ENCODE peak calls at places on chromosomes 5 and 9, in ten cellular contexts. One of them, this sample, is unnamed.

GRCh38 chr9:115972362-115972761 is 181.2 kb upstream of the PAPPA start:
- DNase-seq in ovary: no peak
- DNase-seq in thyroid gland: no peak
- DNase-seq in neural progenitor cell: no peak
- DNase-seq in psoas muscle: no peak
- DNase-seq in spleen: no peak
- DNase-seq in tibial nerve: no peak
- DNase-seq in uterus: no peak
- DNase-seq in BE2C: no peak
- DNase-seq in heart right ventricle: no peak
- DNase-seq in this sample: no peak

GRCh38 chr5:97377582-97377981 is 194.5 kb upstream of the RIOK2 start:
- DNase-seq in neural progenitor cell: no peak
- DNase-seq in heart right ventricle: no peak
- DNase-seq in tibial nerve: no peak
- DNase-seq in BE2C: no peak
- DNase-seq in thyroid gland: no peak
- DNase-seq in uterus: no peak
- DNase-seq in psoas muscle: no peak
- DNase-seq in ovary: no peak
- DNase-seq in spleen: no peak
- DNase-seq in this sample: no peak

GRCh38 chr9:86685556-86685955 is 261.8 kb downstream of the GAS1 start:
- DNase-seq in ovary: no peak
- DNase-seq in spleen: no peak
- DNase-seq in uterus: no peak
- DNase-seq in psoas muscle: no peak
- DNase-seq in neural progenitor cell: no peak
- DNase-seq in thyroid gland: no peak
- DNase-seq in heart right ventricle: no peak
- DNase-seq in BE2C: no peak
- DNase-seq in tibial nerve: no peak
- DNase-seq in this sample: no peak

GRCh38 chr9:95793924-95794828 is 81.3 kb upstream of the ERCC6L2 start:
- DNase-seq in psoas muscle: no peak
- DNase-seq in BE2C: no peak
- DNase-seq in tibial nerve: peak
- DNase-seq in thyroid gland: no peak
- DNase-seq in neural progenitor cell: no peak
- DNase-seq in spleen: no peak
- DNase-seq in uterus: no peak
- DNase-seq in ovary: no peak
- DNase-seq in heart right ventricle: peak
- DNase-seq in this sample: no peak

GRCh38 chr5:78509884-78510769 is 138.4 kb downstream of the LHFPL2 start:
- DNase-seq in tibial nerve: no peak
- DNase-seq in uterus: peak
- DNase-seq in neural progenitor cell: peak
- DNase-seq in spleen: peak
- DNase-seq in BE2C: peak
- DNase-seq in heart right ventricle: peak
- DNase-seq in thyroid gland: peak
- DNase-seq in psoas muscle: peak
- DNase-seq in ovary: peak
- DNase-seq in this sample: peak

GRCh38 chr5:73170522-73170921 is 2.5 kb upstream of the TMEM174 start:
- DNase-seq in psoas muscle: no peak
- DNase-seq in spleen: no peak
- DNase-seq in neural progenitor cell: peak
- DNase-seq in ovary: no peak
- DNase-seq in BE2C: peak
- DNase-seq in uterus: no peak
- DNase-seq in thyroid gland: no peak
- DNase-seq in tibial nerve: no peak
- DNase-seq in heart right ventricle: no peak
- DNase-seq in this sample: no peak

GRCh38 chr5:8842906-8843590 is 702.8 kb downstream of the SEMA5A start:
- DNase-seq in thyroid gland: no peak
- DNase-seq in uterus: no peak
- DNase-seq in BE2C: no peak
- DNase-seq in ovary: no peak
- DNase-seq in spleen: no peak
- DNase-seq in heart right ventricle: no peak
- DNase-seq in neural progenitor cell: peak
- DNase-seq in tibial nerve: peak
- DNase-seq in psoas muscle: no peak
- DNase-seq in this sample: no peak

GRCh38 chr5:14397717-14398116 is 183.9 kb upstream of the OTULINL start:
- DNase-seq in tibial nerve: no peak
- DNase-seq in BE2C: no peak
- DNase-seq in psoas muscle: no peak
- DNase-seq in heart right ventricle: no peak
- DNase-seq in thyroid gland: peak
- DNase-seq in neural progenitor cell: no peak
- DNase-seq in uterus: peak
- DNase-seq in spleen: no peak
- DNase-seq in ovary: no peak
- DNase-seq in this sample: no peak

GRCh38 chr9:114072181-114073140 is 5.6 kb downstream of the AMBP start:
- DNase-seq in tibial nerve: peak
- DNase-seq in psoas muscle: peak
- DNase-seq in ovary: peak
- DNase-seq in thyroid gland: peak
- DNase-seq in BE2C: no peak
- DNase-seq in uterus: peak
- DNase-seq in heart right ventricle: peak
- DNase-seq in neural progenitor cell: peak
- DNase-seq in spleen: peak
- DNase-seq in this sample: peak

GRCh38 chr5:109083937-109084336 is 325.8 kb downstream of the PJA2 start:
- DNase-seq in tibial nerve: no peak
- DNase-seq in neural progenitor cell: no peak
- DNase-seq in spleen: no peak
- DNase-seq in heart right ventricle: no peak
- DNase-seq in ovary: no peak
- DNase-seq in thyroid gland: no peak
- DNase-seq in uterus: no peak
- DNase-seq in psoas muscle: no peak
- DNase-seq in BE2C: no peak
- DNase-seq in this sample: no peak

GRCh38 chr5:134435525-134435924 is 23.8 kb upstream of the CDKN2AIPNL start:
- DNase-seq in psoas muscle: peak
- DNase-seq in neural progenitor cell: no peak
- DNase-seq in thyroid gland: no peak
- DNase-seq in ovary: no peak
- DNase-seq in BE2C: no peak
- DNase-seq in tibial nerve: no peak
- DNase-seq in heart right ventricle: no peak
- DNase-seq in uterus: no peak
- DNase-seq in spleen: peak
- DNase-seq in this sample: no peak

GRCh38 chr5:108093186-108093585 is 288.7 kb downstream of the FBXL17 start:
- DNase-seq in thyroid gland: no peak
- DNase-seq in neural progenitor cell: peak
- DNase-seq in BE2C: no peak
- DNase-seq in psoas muscle: no peak
- DNase-seq in tibial nerve: no peak
- DNase-seq in uterus: no peak
- DNase-seq in heart right ventricle: no peak
- DNase-seq in ovary: no peak
- DNase-seq in spleen: no peak
- DNase-seq in this sample: no peak

GRCh38 chr5:39948867-39949468 is 524.2 kb upstream of the DAB2 start:
- DNase-seq in heart right ventricle: peak
- DNase-seq in psoas muscle: no peak
- DNase-seq in neural progenitor cell: peak
- DNase-seq in spleen: no peak
- DNase-seq in thyroid gland: peak
- DNase-seq in uterus: peak
- DNase-seq in tibial nerve: peak
- DNase-seq in BE2C: peak
- DNase-seq in ovary: no peak
- DNase-seq in this sample: peak

GRCh38 chr5:167614294-167615104 is 676.9 kb upstream of the WWC1 start:
- DNase-seq in psoas muscle: no peak
- DNase-seq in thyroid gland: no peak
- DNase-seq in ovary: no peak
- DNase-seq in uterus: no peak
- DNase-seq in heart right ventricle: no peak
- DNase-seq in spleen: no peak
- DNase-seq in BE2C: no peak
- DNase-seq in neural progenitor cell: no peak
- DNase-seq in tibial nerve: no peak
- DNase-seq in this sample: no peak

GRCh38 chr5:69238760-69239251 is 4.1 kb downstream of the CDK7 start:
- DNase-seq in tibial nerve: no peak
- DNase-seq in ovary: no peak
- DNase-seq in neural progenitor cell: no peak
- DNase-seq in uterus: no peak
- DNase-seq in thyroid gland: no peak
- DNase-seq in spleen: no peak
- DNase-seq in BE2C: no peak
- DNase-seq in heart right ventricle: no peak
- DNase-seq in psoas muscle: no peak
- DNase-seq in this sample: no peak

GRCh38 chr9:92736816-92737606 is 27.6 kb downstream of the BICD2 start:
- DNase-seq in tibial nerve: no peak
- DNase-seq in spleen: peak
- DNase-seq in psoas muscle: no peak
- DNase-seq in neural progenitor cell: no peak
- DNase-seq in BE2C: no peak
- DNase-seq in uterus: no peak
- DNase-seq in ovary: no peak
- DNase-seq in thyroid gland: no peak
- DNase-seq in heart right ventricle: no peak
- DNase-seq in this sample: peak

GRCh38 chr9:70257512-70257911 is 1.3 kb upstream of the SMC5 start:
- DNase-seq in ovary: no peak
- DNase-seq in BE2C: no peak
- DNase-seq in psoas muscle: no peak
- DNase-seq in neural progenitor cell: no peak
- DNase-seq in heart right ventricle: no peak
- DNase-seq in uterus: no peak
- DNase-seq in spleen: no peak
- DNase-seq in thyroid gland: no peak
- DNase-seq in tibial nerve: no peak
- DNase-seq in this sample: no peak
- H3K4me3 ChIP-seq in ovary: peak
- H3K4me3 ChIP-seq in BE2C: no peak
- H3K4me3 ChIP-seq in psoas muscle: peak
- H3K4me3 ChIP-seq in neural progenitor cell: no peak
- H3K4me3 ChIP-seq in heart right ventricle: peak
- H3K4me3 ChIP-seq in uterus: peak
- H3K4me3 ChIP-seq in spleen: no peak
- H3K4me3 ChIP-seq in thyroid gland: no peak
- H3K4me3 ChIP-seq in tibial nerve: peak
- H3K4me3 ChIP-seq in this sample: no peak

DNA sequence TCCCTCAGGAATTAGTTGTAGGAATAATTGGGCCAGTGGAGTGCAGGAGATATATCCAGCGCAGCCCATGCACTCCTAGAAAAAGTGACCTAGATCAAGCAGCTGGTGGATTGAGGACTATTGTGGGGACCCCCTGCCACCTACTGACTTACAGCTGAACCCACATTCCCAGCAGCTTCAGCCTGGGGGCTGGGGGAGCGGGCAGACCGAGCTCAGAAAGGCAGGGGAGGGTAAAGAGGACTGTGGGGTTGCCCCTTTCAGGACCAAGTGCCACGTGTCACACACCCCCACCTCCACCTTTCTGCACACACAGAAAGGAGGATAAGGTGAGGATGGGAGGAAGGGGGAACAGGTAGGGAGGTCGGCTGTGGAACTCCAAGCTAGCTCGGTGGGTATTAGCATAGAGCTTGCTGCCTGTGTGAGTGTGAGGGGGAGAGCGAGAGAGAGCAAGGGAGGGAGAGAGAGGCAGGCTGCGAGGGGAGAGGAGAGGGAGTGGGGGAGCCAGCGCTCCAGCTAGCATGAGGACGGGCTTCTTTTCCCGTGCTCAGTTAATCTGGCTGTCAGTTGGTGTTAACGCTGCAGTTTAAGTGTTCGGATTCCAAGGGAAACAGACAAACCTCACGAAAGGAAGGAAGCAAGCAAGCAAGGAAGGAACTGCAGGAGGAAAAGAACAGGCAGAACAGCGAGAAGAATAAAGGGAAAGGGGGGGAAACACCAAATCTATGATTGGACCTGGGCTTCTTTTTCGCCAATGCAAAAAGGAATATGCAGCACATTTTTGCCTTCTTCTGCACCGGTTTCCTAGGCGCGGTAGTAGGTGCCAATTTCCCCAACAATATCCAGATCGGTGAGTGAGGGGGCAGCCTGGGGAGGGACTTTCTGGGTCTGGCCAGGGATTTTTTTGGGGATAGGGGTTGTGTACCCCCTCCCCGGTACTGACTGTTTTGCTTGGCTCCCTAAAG is at the start of gene GRIA1:
- DNase-seq in thyroid gland: no peak
- DNase-seq in ovary: no peak
- DNase-seq in neural progenitor cell: peak
- DNase-seq in spleen: no peak
- DNase-seq in heart right ventricle: no peak
- DNase-seq in tibial nerve: no peak
- DNase-seq in psoas muscle: no peak
- DNase-seq in BE2C: no peak
- DNase-seq in uterus: no peak
- DNase-seq in this sample: no peak
- TF ChIP-seq CTCF in thyroid gland: no peak
- TF ChIP-seq CTCF in ovary: no peak
- TF ChIP-seq CTCF in neural progenitor cell: peak
- TF ChIP-seq CTCF in spleen: no peak
- TF ChIP-seq CTCF in heart right ventricle: no peak
- TF ChIP-seq CTCF in tibial nerve: no peak
- TF ChIP-seq CTCF in psoas muscle: no peak
- TF ChIP-seq CTCF in BE2C: no peak
- TF ChIP-seq CTCF in uterus: no peak
- TF ChIP-seq CTCF in this sample: no peak

DNA sequence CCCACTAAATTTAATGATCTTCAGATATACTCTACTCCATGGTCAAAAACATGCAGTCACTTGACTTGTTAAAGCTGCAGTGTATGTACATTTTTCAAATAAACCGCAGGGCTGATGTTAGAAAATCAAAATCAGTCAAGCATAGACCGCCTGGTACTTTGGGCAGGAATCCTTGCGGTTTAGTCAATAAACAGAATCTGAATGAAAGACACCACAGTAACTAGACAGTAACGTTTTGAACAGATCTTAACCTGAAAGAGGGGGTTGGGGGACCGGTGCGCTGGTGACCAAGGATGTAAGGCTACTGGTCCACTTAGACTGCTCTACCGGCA is 188.8 kb downstream of the BNC2 start:
- DNase-seq in spleen: no peak
- DNase-seq in heart right ventricle: no peak
- DNase-seq in thyroid gland: peak
- DNase-seq in BE2C: no peak
- DNase-seq in tibial nerve: no peak
- DNase-seq in uterus: no peak
- DNase-seq in ovary: no peak
- DNase-seq in neural progenitor cell: no peak
- DNase-seq in psoas muscle: no peak
- DNase-seq in this sample: no peak
- H3K4me3 ChIP-seq in spleen: no peak
- H3K4me3 ChIP-seq in heart right ventricle: no peak
- H3K4me3 ChIP-seq in thyroid gland: no peak
- H3K4me3 ChIP-seq in BE2C: no peak
- H3K4me3 ChIP-seq in tibial nerve: no peak
- H3K4me3 ChIP-seq in uterus: no peak
- H3K4me3 ChIP-seq in ovary: no peak
- H3K4me3 ChIP-seq in neural progenitor cell: no peak
- H3K4me3 ChIP-seq in psoas muscle: no peak
- H3K4me3 ChIP-seq in this sample: no peak

GRCh38 chr9:118302721-118303120 is 598.5 kb downstream of the TLR4 start:
- DNase-seq in ovary: no peak
- DNase-seq in psoas muscle: no peak
- DNase-seq in BE2C: no peak
- DNase-seq in heart right ventricle: no peak
- DNase-seq in neural progenitor cell: no peak
- DNase-seq in spleen: no peak
- DNase-seq in thyroid gland: no peak
- DNase-seq in uterus: no peak
- DNase-seq in tibial nerve: no peak
- DNase-seq in this sample: no peak
- TF ChIP-seq CTCF in ovary: no peak
- TF ChIP-seq CTCF in psoas muscle: no peak
- TF ChIP-seq CTCF in BE2C: no peak
- TF ChIP-seq CTCF in heart right ventricle: no peak
- TF ChIP-seq CTCF in neural progenitor cell: no peak
- TF ChIP-seq CTCF in spleen: no peak
- TF ChIP-seq CTCF in thyroid gland: no peak
- TF ChIP-seq CTCF in uterus: no peak
- TF ChIP-seq CTCF in tibial nerve: no peak
- TF ChIP-seq CTCF in this sample: no peak

This sample was measured in lower leg skin.